ENCODE peak calls at places on chromosomes 4 and X, in nine cellular contexts. One of them, this sample, is unnamed.

GRCh38 chr4:184384810-184385557 is 89.4 kb downstream of the IRF2 start:
- DNase-seq in GM12878: no peak
- DNase-seq in stomach: no peak
- DNase-seq in ovary: no peak
- DNase-seq in sigmoid colon: no peak
- DNase-seq in suprapubic skin: no peak
- DNase-seq in A549: no peak
- DNase-seq in tibial nerve: no peak
- DNase-seq in transverse colon: no peak
- DNase-seq in this sample: no peak

GRCh38 chr4:65089666-65090065 is 580.6 kb downstream of the EPHA5 start:
- DNase-seq in sigmoid colon: no peak
- DNase-seq in GM12878: no peak
- DNase-seq in transverse colon: no peak
- DNase-seq in ovary: no peak
- DNase-seq in tibial nerve: no peak
- DNase-seq in stomach: no peak
- DNase-seq in A549: no peak
- DNase-seq in suprapubic skin: no peak
- DNase-seq in this sample: no peak

GRCh38 chr4:95556460-95556859 is 7.7 kb upstream of the UNC5C start:
- DNase-seq in stomach: no peak
- DNase-seq in suprapubic skin: no peak
- DNase-seq in tibial nerve: no peak
- DNase-seq in GM12878: no peak
- DNase-seq in ovary: no peak
- DNase-seq in sigmoid colon: no peak
- DNase-seq in A549: no peak
- DNase-seq in transverse colon: no peak
- DNase-seq in this sample: no peak

GRCh38 chrX:119488749-119489148 is 20.5 kb downstream of the SLC25A5 start:
- DNase-seq in GM12878: no peak
- DNase-seq in ovary: peak
- DNase-seq in stomach: peak
- DNase-seq in A549: no peak
- DNase-seq in transverse colon: peak
- DNase-seq in tibial nerve: peak
- DNase-seq in suprapubic skin: no peak
- DNase-seq in sigmoid colon: peak
- DNase-seq in this sample: no peak

GRCh38 chr4:16745887-16746286 is 152.6 kb downstream of the LDB2 start:
- DNase-seq in A549: no peak
- DNase-seq in suprapubic skin: no peak
- DNase-seq in sigmoid colon: no peak
- DNase-seq in tibial nerve: no peak
- DNase-seq in GM12878: no peak
- DNase-seq in stomach: no peak
- DNase-seq in ovary: no peak
- DNase-seq in transverse colon: no peak
- DNase-seq in this sample: no peak

GRCh38 chrX:103063191-103063845 is 653 bp downstream of the BEX1 start:
- DNase-seq in suprapubic skin: no peak
- DNase-seq in stomach: no peak
- DNase-seq in sigmoid colon: no peak
- DNase-seq in transverse colon: no peak
- DNase-seq in A549: no peak
- DNase-seq in tibial nerve: no peak
- DNase-seq in GM12878: no peak
- DNase-seq in ovary: peak
- DNase-seq in this sample: peak

GRCh38 chr4:21901831-21902230 is 46.7 kb downstream of the KCNIP4 start:
- DNase-seq in sigmoid colon: no peak
- DNase-seq in A549: no peak
- DNase-seq in ovary: no peak
- DNase-seq in GM12878: no peak
- DNase-seq in suprapubic skin: no peak
- DNase-seq in transverse colon: no peak
- DNase-seq in tibial nerve: no peak
- DNase-seq in stomach: no peak
- DNase-seq in this sample: no peak

GRCh38 chr4:119841361-119841760 is 212.8 kb upstream of the PDE5A start:
- DNase-seq in transverse colon: no peak
- DNase-seq in GM12878: no peak
- DNase-seq in tibial nerve: no peak
- DNase-seq in sigmoid colon: no peak
- DNase-seq in ovary: no peak
- DNase-seq in A549: no peak
- DNase-seq in suprapubic skin: no peak
- DNase-seq in stomach: no peak
- DNase-seq in this sample: no peak

GRCh38 chr4:139167774-139168444 is 9.1 kb downstream of the ELF2 start:
- DNase-seq in stomach: no peak
- DNase-seq in tibial nerve: peak
- DNase-seq in suprapubic skin: no peak
- DNase-seq in A549: peak
- DNase-seq in ovary: no peak
- DNase-seq in GM12878: no peak
- DNase-seq in sigmoid colon: no peak
- DNase-seq in transverse colon: no peak
- DNase-seq in this sample: no peak

GRCh38 chr4:186886759-186887158 is 163.1 kb upstream of the FAT1 start:
- DNase-seq in stomach: no peak
- DNase-seq in suprapubic skin: no peak
- DNase-seq in A549: no peak
- DNase-seq in ovary: no peak
- DNase-seq in GM12878: no peak
- DNase-seq in sigmoid colon: no peak
- DNase-seq in tibial nerve: no peak
- DNase-seq in transverse colon: no peak
- DNase-seq in this sample: no peak

GRCh38 chr4:38322709-38323108 is 341.3 kb upstream of the KLF3 start:
- DNase-seq in GM12878: no peak
- DNase-seq in ovary: peak
- DNase-seq in stomach: no peak
- DNase-seq in A549: no peak
- DNase-seq in transverse colon: no peak
- DNase-seq in sigmoid colon: no peak
- DNase-seq in suprapubic skin: no peak
- DNase-seq in tibial nerve: no peak
- DNase-seq in this sample: no peak

GRCh38 chr4:126937342-126937741 is 695.4 kb upstream of the INTU start:
- DNase-seq in transverse colon: no peak
- DNase-seq in GM12878: no peak
- DNase-seq in tibial nerve: no peak
- DNase-seq in sigmoid colon: no peak
- DNase-seq in A549: no peak
- DNase-seq in ovary: no peak
- DNase-seq in stomach: no peak
- DNase-seq in suprapubic skin: no peak
- DNase-seq in this sample: no peak

GRCh38 chr4:39900966-39901365 is 76.7 kb downstream of the PDS5A start:
- DNase-seq in GM12878: no peak
- DNase-seq in stomach: no peak
- DNase-seq in sigmoid colon: no peak
- DNase-seq in A549: no peak
- DNase-seq in ovary: no peak
- DNase-seq in transverse colon: no peak
- DNase-seq in tibial nerve: no peak
- DNase-seq in suprapubic skin: no peak
- DNase-seq in this sample: no peak

GRCh38 chrX:125205084-125205917 is 114.4 kb upstream of the TEX13C start:
- DNase-seq in suprapubic skin: peak
- DNase-seq in GM12878: no peak
- DNase-seq in sigmoid colon: peak
- DNase-seq in transverse colon: peak
- DNase-seq in tibial nerve: no peak
- DNase-seq in A549: peak
- DNase-seq in stomach: peak
- DNase-seq in ovary: no peak
- DNase-seq in this sample: peak

GRCh38 chrX:53309837-53310236 is 28.5 kb upstream of the IQSEC2 start:
- DNase-seq in stomach: no peak
- DNase-seq in ovary: no peak
- DNase-seq in sigmoid colon: no peak
- DNase-seq in transverse colon: no peak
- DNase-seq in tibial nerve: no peak
- DNase-seq in A549: no peak
- DNase-seq in GM12878: no peak
- DNase-seq in suprapubic skin: no peak
- DNase-seq in this sample: no peak

GRCh38 chr4:19438228-19438627 is 813.5 kb upstream of the SLIT2 start:
- DNase-seq in suprapubic skin: no peak
- DNase-seq in A549: no peak
- DNase-seq in GM12878: no peak
- DNase-seq in transverse colon: no peak
- DNase-seq in ovary: no peak
- DNase-seq in tibial nerve: no peak
- DNase-seq in sigmoid colon: no peak
- DNase-seq in stomach: no peak
- DNase-seq in this sample: no peak

GRCh38 chr4:1371151-1371830 is 24.3 kb downstream of the UVSSA start:
- DNase-seq in sigmoid colon: peak
- DNase-seq in ovary: no peak
- DNase-seq in suprapubic skin: peak
- DNase-seq in GM12878: no peak
- DNase-seq in transverse colon: no peak
- DNase-seq in A549: no peak
- DNase-seq in tibial nerve: no peak
- DNase-seq in stomach: no peak
- DNase-seq in this sample: no peak

GRCh38 chrX:17525266-17525665 is 150.3 kb downstream of the NHS start:
- DNase-seq in ovary: no peak
- DNase-seq in stomach: no peak
- DNase-seq in transverse colon: no peak
- DNase-seq in A549: no peak
- DNase-seq in sigmoid colon: no peak
- DNase-seq in suprapubic skin: no peak
- DNase-seq in tibial nerve: no peak
- DNase-seq in GM12878: no peak
- DNase-seq in this sample: no peak

GRCh38 chrX:115525486-115525885 is 35.5 kb upstream of the PLS3 start:
- DNase-seq in stomach: no peak
- DNase-seq in transverse colon: no peak
- DNase-seq in sigmoid colon: no peak
- DNase-seq in A549: no peak
- DNase-seq in tibial nerve: no peak
- DNase-seq in suprapubic skin: no peak
- DNase-seq in GM12878: no peak
- DNase-seq in ovary: no peak
- DNase-seq in this sample: no peak

GRCh38 chr4:155569960-155570515 is 96.6 kb upstream of the GUCY1A1 start:
- DNase-seq in suprapubic skin: no peak
- DNase-seq in tibial nerve: no peak
- DNase-seq in stomach: no peak
- DNase-seq in A549: no peak
- DNase-seq in transverse colon: no peak
- DNase-seq in sigmoid colon: no peak
- DNase-seq in ovary: no peak
- DNase-seq in GM12878: no peak
- DNase-seq in this sample: no peak

DNA sequence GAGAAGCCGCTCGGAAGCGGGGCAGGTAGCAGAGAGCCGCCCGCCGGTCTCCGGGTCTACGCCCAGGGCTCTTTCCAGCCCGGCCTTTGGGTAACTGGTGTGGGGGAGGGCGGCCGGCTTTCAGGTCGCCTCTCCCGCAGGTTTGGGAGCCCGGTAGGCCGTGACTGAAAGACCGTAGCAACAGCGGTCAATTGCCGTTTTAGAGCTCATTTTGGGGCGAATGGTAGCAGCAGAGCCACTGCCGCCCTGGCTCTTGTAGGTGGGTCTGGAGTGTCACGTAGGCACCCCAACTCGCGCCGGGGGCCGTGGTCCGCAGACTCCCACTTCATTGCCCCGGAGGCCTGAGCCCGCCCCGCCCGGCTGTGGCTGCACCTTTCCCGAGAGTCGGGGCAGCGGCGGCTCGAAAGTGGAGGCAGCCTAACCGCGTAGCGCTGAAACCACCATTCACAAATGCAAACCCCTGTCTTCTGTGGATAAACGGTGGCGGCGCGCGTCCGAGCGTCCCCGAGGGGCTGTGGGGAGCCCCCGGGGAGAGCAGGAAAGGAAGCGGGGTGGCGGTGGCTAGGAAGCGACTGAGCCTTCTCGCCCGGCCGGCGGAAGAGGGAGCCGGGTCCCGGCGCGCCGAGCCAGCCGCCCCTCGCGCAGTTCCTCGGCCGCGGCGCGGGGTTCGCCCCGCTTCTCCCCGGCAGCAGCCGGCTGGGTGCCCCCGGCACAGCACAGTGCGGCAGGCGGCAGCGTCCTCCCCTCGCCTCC is 2185.1 kb upstream of the TENM3 start:
- DNase-seq in GM12878: no peak
- DNase-seq in ovary: peak
- DNase-seq in tibial nerve: no peak
- DNase-seq in A549: peak
- DNase-seq in stomach: no peak
- DNase-seq in sigmoid colon: no peak
- DNase-seq in suprapubic skin: no peak
- DNase-seq in transverse colon: peak
- DNase-seq in this sample: peak
- TF ChIP-seq POLR2A in GM12878: no peak
- TF ChIP-seq POLR2A in ovary: no peak
- TF ChIP-seq POLR2A in tibial nerve: no peak
- TF ChIP-seq POLR2A in A549: no peak
- TF ChIP-seq POLR2A in stomach: no peak
- TF ChIP-seq POLR2A in sigmoid colon: no peak
- TF ChIP-seq POLR2A in suprapubic skin: no peak
- TF ChIP-seq POLR2A in transverse colon: no peak
- TF ChIP-seq POLR2A in this sample: no peak

GRCh38 chr4:52241916-52242315 is 190.8 kb downstream of the SPATA18 start:
- DNase-seq in stomach: no peak
- DNase-seq in suprapubic skin: no peak
- DNase-seq in ovary: no peak
- DNase-seq in GM12878: no peak
- DNase-seq in transverse colon: no peak
- DNase-seq in A549: no peak
- DNase-seq in sigmoid colon: no peak
- DNase-seq in tibial nerve: no peak
- DNase-seq in this sample: no peak
- TF ChIP-seq EP300 in stomach: no peak
- TF ChIP-seq EP300 in suprapubic skin: no peak
- TF ChIP-seq EP300 in ovary: no peak
- TF ChIP-seq EP300 in GM12878: no peak
- TF ChIP-seq EP300 in transverse colon: no peak
- TF ChIP-seq EP300 in A549: no peak
- TF ChIP-seq EP300 in sigmoid colon: no peak
- TF ChIP-seq EP300 in tibial nerve: no peak
- TF ChIP-seq EP300 in this sample: no peak

GRCh38 chr4:55308071-55308470 is 38.0 kb upstream of the SRD5A3 start:
- DNase-seq in stomach: no peak
- DNase-seq in sigmoid colon: no peak
- DNase-seq in A549: no peak
- DNase-seq in ovary: no peak
- DNase-seq in suprapubic skin: no peak
- DNase-seq in transverse colon: no peak
- DNase-seq in tibial nerve: no peak
- DNase-seq in GM12878: no peak
- DNase-seq in this sample: no peak
- H3K27ac ChIP-seq in stomach: no peak
- H3K27ac ChIP-seq in sigmoid colon: no peak
- H3K27ac ChIP-seq in A549: no peak
- H3K27ac ChIP-seq in ovary: no peak
- H3K27ac ChIP-seq in suprapubic skin: no peak
- H3K27ac ChIP-seq in transverse colon: no peak
- H3K27ac ChIP-seq in tibial nerve: no peak
- H3K27ac ChIP-seq in GM12878: no peak
- H3K27ac ChIP-seq in this sample: no peak

GRCh38 chr4:5712517-5712916 is 1.5 kb downstream of the EVC start:
- DNase-seq in tibial nerve: no peak
- DNase-seq in GM12878: peak
- DNase-seq in stomach: no peak
- DNase-seq in sigmoid colon: no peak
- DNase-seq in suprapubic skin: no peak
- DNase-seq in A549: no peak
- DNase-seq in ovary: no peak
- DNase-seq in transverse colon: no peak
- DNase-seq in this sample: no peak
- TF ChIP-seq POLR2A in tibial nerve: no peak
- TF ChIP-seq POLR2A in GM12878: no peak
- TF ChIP-seq POLR2A in stomach: no peak
- TF ChIP-seq POLR2A in sigmoid colon: no peak
- TF ChIP-seq POLR2A in suprapubic skin: no peak
- TF ChIP-seq POLR2A in A549: no peak
- TF ChIP-seq POLR2A in ovary: no peak
- TF ChIP-seq POLR2A in transverse colon: no peak
- TF ChIP-seq POLR2A in this sample: no peak